ENCODE peak calls at places on chromosomes 16 and 17, in seven cellular contexts. One of them, this sample, is unnamed.

GRCh38 chr16:78788276-78788675 is 688.8 kb downstream of the WWOX start:
- DNase-seq in foreskin fibroblast: no peak
- DNase-seq in Panc1: no peak
- DNase-seq in cardiac fibroblast: no peak
- DNase-seq in transverse colon: no peak
- DNase-seq in adrenal gland: no peak
- DNase-seq in CD8-positive, alpha-beta T cell: no peak
- DNase-seq in this sample: no peak

GRCh38 chr17:82868715-82869131 is 28.9 kb upstream of the ZNF750 start:
- DNase-seq in foreskin fibroblast: no peak
- DNase-seq in Panc1: no peak
- DNase-seq in cardiac fibroblast: no peak
- DNase-seq in transverse colon: no peak
- DNase-seq in adrenal gland: no peak
- DNase-seq in CD8-positive, alpha-beta T cell: no peak
- DNase-seq in this sample: no peak

GRCh38 chr16:77457046-77457445 is 22.2 kb upstream of the ADAMTS18 start:
- DNase-seq in foreskin fibroblast: no peak
- DNase-seq in Panc1: no peak
- DNase-seq in cardiac fibroblast: no peak
- DNase-seq in transverse colon: no peak
- DNase-seq in adrenal gland: no peak
- DNase-seq in CD8-positive, alpha-beta T cell: no peak
- DNase-seq in this sample: no peak

GRCh38 chr17:19905514-19905913 is 37.8 kb upstream of the ULK2 start:
- DNase-seq in foreskin fibroblast: no peak
- DNase-seq in Panc1: no peak
- DNase-seq in cardiac fibroblast: no peak
- DNase-seq in transverse colon: no peak
- DNase-seq in adrenal gland: no peak
- DNase-seq in CD8-positive, alpha-beta T cell: no peak
- DNase-seq in this sample: no peak

GRCh38 chr16:64997121-64997520 is 124.7 kb downstream of the CDH11 start:
- DNase-seq in foreskin fibroblast: no peak
- DNase-seq in Panc1: no peak
- DNase-seq in cardiac fibroblast: no peak
- DNase-seq in transverse colon: peak
- DNase-seq in adrenal gland: no peak
- DNase-seq in CD8-positive, alpha-beta T cell: no peak
- DNase-seq in this sample: no peak

GRCh38 chr17:80283116-80283852 is 22.6 kb downstream of the RNF213 start:
- DNase-seq in foreskin fibroblast: no peak
- DNase-seq in Panc1: no peak
- DNase-seq in cardiac fibroblast: no peak
- DNase-seq in transverse colon: no peak
- DNase-seq in adrenal gland: peak
- DNase-seq in CD8-positive, alpha-beta T cell: no peak
- DNase-seq in this sample: no peak

GRCh38 chr17:29663155-29663554 is 40.4 kb upstream of the CORO6 start:
- DNase-seq in foreskin fibroblast: no peak
- DNase-seq in Panc1: no peak
- DNase-seq in cardiac fibroblast: peak
- DNase-seq in transverse colon: no peak
- DNase-seq in adrenal gland: no peak
- DNase-seq in CD8-positive, alpha-beta T cell: no peak
- DNase-seq in this sample: peak

GRCh38 chr16:16151315-16151714 is 72.0 kb downstream of the ABCC6 start:
- DNase-seq in foreskin fibroblast: no peak
- DNase-seq in Panc1: no peak
- DNase-seq in cardiac fibroblast: no peak
- DNase-seq in transverse colon: no peak
- DNase-seq in adrenal gland: no peak
- DNase-seq in CD8-positive, alpha-beta T cell: no peak
- DNase-seq in this sample: no peak

GRCh38 chr17:50972579-50972978 is 106.4 kb upstream of the TOB1 start:
- DNase-seq in foreskin fibroblast: no peak
- DNase-seq in Panc1: no peak
- DNase-seq in cardiac fibroblast: no peak
- DNase-seq in transverse colon: no peak
- DNase-seq in adrenal gland: no peak
- DNase-seq in CD8-positive, alpha-beta T cell: no peak
- DNase-seq in this sample: no peak

GRCh38 chr17:15738066-15738465 is 6.0 kb downstream of the TBC1D26 start:
- DNase-seq in foreskin fibroblast: no peak
- DNase-seq in Panc1: no peak
- DNase-seq in cardiac fibroblast: no peak
- DNase-seq in transverse colon: no peak
- DNase-seq in adrenal gland: no peak
- DNase-seq in CD8-positive, alpha-beta T cell: no peak
- DNase-seq in this sample: no peak

DNA sequence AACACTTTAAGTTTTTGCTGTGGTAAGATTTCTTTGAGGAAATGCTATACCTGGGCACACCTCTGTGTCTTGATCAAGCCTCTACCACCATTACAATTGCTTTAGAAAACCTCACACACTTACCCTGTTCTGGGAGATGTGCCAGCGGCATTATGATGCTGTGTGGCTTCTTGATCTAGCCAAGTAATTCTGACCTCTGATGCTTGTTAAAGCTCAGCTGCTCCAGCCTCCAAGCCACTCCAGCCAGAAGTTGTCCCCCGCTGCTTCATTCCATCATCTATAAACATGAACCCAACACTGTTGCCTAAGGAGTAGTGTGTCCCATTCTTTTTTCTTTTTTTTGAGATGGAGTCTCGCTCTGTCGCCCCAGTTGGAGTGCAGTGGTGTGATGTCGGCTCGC is 60.1 kb downstream of the CYLD start:
- DNase-seq in foreskin fibroblast: peak
- DNase-seq in Panc1: no peak
- DNase-seq in cardiac fibroblast: peak
- DNase-seq in transverse colon: no peak
- DNase-seq in adrenal gland: no peak
- DNase-seq in CD8-positive, alpha-beta T cell: no peak
- DNase-seq in this sample: peak
- TF ChIP-seq CTCF in foreskin fibroblast: no peak
- TF ChIP-seq CTCF in Panc1: no peak
- TF ChIP-seq CTCF in cardiac fibroblast: no peak
- TF ChIP-seq CTCF in transverse colon: no peak
- TF ChIP-seq CTCF in adrenal gland: no peak
- TF ChIP-seq CTCF in CD8-positive, alpha-beta T cell: no peak
- TF ChIP-seq CTCF in this sample: no peak

GRCh38 chr16:62033065-62033464 is 3.2 kb downstream of the CDH8 start:
- DNase-seq in foreskin fibroblast: no peak
- DNase-seq in Panc1: no peak
- DNase-seq in cardiac fibroblast: no peak
- DNase-seq in transverse colon: no peak
- DNase-seq in adrenal gland: no peak
- DNase-seq in CD8-positive, alpha-beta T cell: no peak
- DNase-seq in this sample: no peak

GRCh38 chr16:62036101-62036806 is at the start of gene CDH8:
- DNase-seq in foreskin fibroblast: no peak
- DNase-seq in Panc1: no peak
- DNase-seq in cardiac fibroblast: no peak
- DNase-seq in transverse colon: no peak
- DNase-seq in adrenal gland: no peak
- DNase-seq in CD8-positive, alpha-beta T cell: no peak
- DNase-seq in this sample: peak

GRCh38 chr16:62036807-62037135 is 533 bp upstream of the CDH8 start:
- DNase-seq in foreskin fibroblast: no peak
- DNase-seq in Panc1: no peak
- DNase-seq in cardiac fibroblast: no peak
- DNase-seq in transverse colon: no peak
- DNase-seq in adrenal gland: no peak
- DNase-seq in CD8-positive, alpha-beta T cell: no peak
- DNase-seq in this sample: no peak

GRCh38 chr16:62035115-62036092 is 834 bp downstream of the CDH8 start:
- DNase-seq in foreskin fibroblast: no peak
- DNase-seq in Panc1: no peak
- DNase-seq in cardiac fibroblast: no peak
- DNase-seq in transverse colon: no peak
- DNase-seq in adrenal gland: no peak
- DNase-seq in CD8-positive, alpha-beta T cell: no peak
- DNase-seq in this sample: no peak

DNA sequence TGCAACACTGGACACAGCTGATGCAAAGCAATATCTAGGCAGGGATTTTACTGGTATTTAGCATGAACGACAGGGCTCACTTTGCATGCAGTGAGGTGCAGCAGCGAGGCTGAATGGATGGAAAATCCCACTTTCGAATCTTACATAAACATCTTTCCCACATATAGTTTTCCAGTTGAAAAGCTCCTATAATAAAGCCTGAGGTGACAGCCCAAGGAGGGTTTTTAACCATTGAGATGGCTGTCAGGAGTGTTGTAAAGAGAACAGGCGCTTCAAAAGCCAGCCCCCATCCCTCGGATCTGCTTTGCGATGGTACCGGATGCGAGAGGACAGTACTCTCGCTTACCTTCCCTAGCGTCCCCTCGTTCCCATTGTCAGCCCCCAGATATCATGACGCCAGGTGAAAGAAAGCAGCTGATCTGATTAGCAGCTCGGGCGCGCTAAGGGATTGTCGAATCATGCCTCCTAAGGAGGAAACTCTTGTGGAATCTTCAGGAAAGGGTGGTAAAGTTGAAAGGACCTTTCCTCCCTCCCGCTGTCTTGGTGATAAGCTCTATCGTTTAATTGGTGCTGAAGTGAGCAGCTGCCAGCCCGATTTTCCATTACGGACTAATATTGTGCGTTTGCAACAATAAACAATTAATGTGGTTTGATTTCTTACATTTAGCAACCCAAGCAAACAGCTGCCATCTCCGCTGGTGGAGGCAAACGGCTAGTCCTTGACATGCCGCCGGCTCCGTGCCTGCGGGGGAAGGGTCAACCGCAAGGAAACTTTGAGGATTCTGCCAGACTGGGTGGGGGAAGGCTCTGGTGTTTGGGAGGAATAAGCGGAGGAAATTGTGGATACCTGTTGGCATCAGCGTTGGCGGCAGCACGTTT is 1.8 kb downstream of the CDH8 start:
- DNase-seq in foreskin fibroblast: no peak
- DNase-seq in Panc1: no peak
- DNase-seq in cardiac fibroblast: no peak
- DNase-seq in transverse colon: no peak
- DNase-seq in adrenal gland: no peak
- DNase-seq in CD8-positive, alpha-beta T cell: no peak
- DNase-seq in this sample: no peak
- H3K4me3 ChIP-seq in foreskin fibroblast: no peak
- H3K4me3 ChIP-seq in Panc1: no peak
- H3K4me3 ChIP-seq in cardiac fibroblast: no peak
- H3K4me3 ChIP-seq in transverse colon: peak
- H3K4me3 ChIP-seq in adrenal gland: no peak
- H3K4me3 ChIP-seq in CD8-positive, alpha-beta T cell: no peak
- H3K4me3 ChIP-seq in this sample: peak

GRCh38 chr16:1026784-1027415 is 45.3 kb downstream of the SOX8 start:
- DNase-seq in foreskin fibroblast: no peak
- DNase-seq in Panc1: no peak
- DNase-seq in cardiac fibroblast: no peak
- DNase-seq in transverse colon: no peak
- DNase-seq in adrenal gland: no peak
- DNase-seq in CD8-positive, alpha-beta T cell: no peak
- DNase-seq in this sample: no peak

GRCh38 chr16:1028056-1028455 is 44.5 kb upstream of the SSTR5 start:
- DNase-seq in foreskin fibroblast: no peak
- DNase-seq in Panc1: no peak
- DNase-seq in cardiac fibroblast: no peak
- DNase-seq in transverse colon: no peak
- DNase-seq in adrenal gland: no peak
- DNase-seq in CD8-positive, alpha-beta T cell: no peak
- DNase-seq in this sample: no peak

GRCh38 chr16:1028524-1029258 is 43.9 kb upstream of the SSTR5 start:
- DNase-seq in foreskin fibroblast: no peak
- DNase-seq in Panc1: no peak
- DNase-seq in cardiac fibroblast: no peak
- DNase-seq in transverse colon: no peak
- DNase-seq in adrenal gland: no peak
- DNase-seq in CD8-positive, alpha-beta T cell: no peak
- DNase-seq in this sample: no peak

GRCh38 chr16:1026057-1026783 is 44.6 kb downstream of the SOX8 start:
- DNase-seq in foreskin fibroblast: no peak
- DNase-seq in Panc1: no peak
- DNase-seq in cardiac fibroblast: no peak
- DNase-seq in transverse colon: no peak
- DNase-seq in adrenal gland: no peak
- DNase-seq in CD8-positive, alpha-beta T cell: no peak
- DNase-seq in this sample: no peak

GRCh38 chr16:1027416-1027815 is 45.1 kb upstream of the SSTR5 start:
- DNase-seq in foreskin fibroblast: no peak
- DNase-seq in Panc1: no peak
- DNase-seq in cardiac fibroblast: no peak
- DNase-seq in transverse colon: no peak
- DNase-seq in adrenal gland: no peak
- DNase-seq in CD8-positive, alpha-beta T cell: no peak
- DNase-seq in this sample: no peak
- TF ChIP-seq CTCF in foreskin fibroblast: no peak
- TF ChIP-seq CTCF in Panc1: no peak
- TF ChIP-seq CTCF in cardiac fibroblast: no peak
- TF ChIP-seq CTCF in transverse colon: no peak
- TF ChIP-seq CTCF in adrenal gland: no peak
- TF ChIP-seq CTCF in CD8-positive, alpha-beta T cell: no peak
- TF ChIP-seq CTCF in this sample: no peak

DNA sequence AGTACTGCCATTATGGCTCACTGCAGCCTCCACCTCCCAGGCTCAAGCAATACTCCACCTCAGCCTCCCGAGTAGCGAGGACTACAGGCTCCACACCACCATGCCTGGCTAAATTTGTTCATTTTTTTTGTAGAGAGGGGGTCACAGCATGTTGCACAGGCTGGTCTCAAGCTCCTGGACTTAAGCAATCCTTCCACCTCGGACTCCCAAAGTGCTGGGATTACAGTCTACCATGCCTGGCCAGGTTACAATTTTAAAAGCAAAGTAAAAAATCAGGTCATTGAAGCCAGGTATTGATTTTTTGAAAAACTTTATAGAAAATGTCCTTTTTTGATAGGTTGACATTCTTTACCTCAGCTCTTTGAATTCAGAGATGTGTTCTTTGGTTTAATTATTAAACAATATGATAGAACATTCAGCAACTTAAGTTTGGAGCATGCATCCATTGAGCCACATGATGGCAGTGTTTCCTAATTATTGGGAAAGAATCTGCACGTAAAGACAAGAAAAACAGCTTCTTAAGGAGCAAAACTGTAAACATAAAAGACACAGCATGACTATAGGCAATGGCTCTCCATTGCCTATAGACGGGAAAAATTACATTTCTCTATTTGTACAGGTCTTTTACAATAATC is 1.7 kb upstream of the SLC16A11 start:
- DNase-seq in foreskin fibroblast: peak
- DNase-seq in Panc1: peak
- DNase-seq in cardiac fibroblast: peak
- DNase-seq in transverse colon: peak
- DNase-seq in adrenal gland: no peak
- DNase-seq in CD8-positive, alpha-beta T cell: no peak
- DNase-seq in this sample: peak
- H3K4me3 ChIP-seq in foreskin fibroblast: no peak
- H3K4me3 ChIP-seq in Panc1: no peak
- H3K4me3 ChIP-seq in cardiac fibroblast: no peak
- H3K4me3 ChIP-seq in transverse colon: peak
- H3K4me3 ChIP-seq in adrenal gland: no peak
- H3K4me3 ChIP-seq in CD8-positive, alpha-beta T cell: peak
- H3K4me3 ChIP-seq in this sample: no peak

DNA sequence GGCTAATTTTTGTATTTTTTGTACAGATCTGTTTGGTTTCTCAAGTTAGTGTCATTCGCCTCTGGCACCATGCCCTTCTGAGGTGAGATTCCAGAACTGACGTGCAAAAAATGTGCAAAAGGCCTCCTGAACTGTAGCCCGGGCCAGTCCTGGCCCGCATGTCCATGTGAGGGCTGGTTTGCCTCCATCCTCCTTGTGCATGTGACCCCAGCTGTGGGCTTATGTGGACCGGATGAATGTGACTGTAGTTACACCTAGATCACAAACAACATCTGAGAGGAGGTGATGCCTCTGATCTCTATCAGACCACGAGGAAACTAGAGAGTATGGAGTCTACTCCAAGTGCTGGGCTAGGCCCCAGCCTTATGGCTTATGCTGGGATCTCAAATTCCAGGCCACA is 241.6 kb downstream of the XYLT1 start:
- DNase-seq in foreskin fibroblast: no peak
- DNase-seq in Panc1: no peak
- DNase-seq in cardiac fibroblast: no peak
- DNase-seq in transverse colon: no peak
- DNase-seq in adrenal gland: no peak
- DNase-seq in CD8-positive, alpha-beta T cell: no peak
- DNase-seq in this sample: no peak
- TF ChIP-seq CTCF in foreskin fibroblast: no peak
- TF ChIP-seq CTCF in Panc1: no peak
- TF ChIP-seq CTCF in cardiac fibroblast: no peak
- TF ChIP-seq CTCF in transverse colon: no peak
- TF ChIP-seq CTCF in adrenal gland: no peak
- TF ChIP-seq CTCF in CD8-positive, alpha-beta T cell: no peak
- TF ChIP-seq CTCF in this sample: no peak